ENCODE peak calls at places on chromosome 13, in seven cellular contexts. A is RWPE2; J is upper lobe of right lung; C is right lobe of liver; E is body of pancreas; Y is CD8-positive, alpha-beta T cell; T is HCT116. N is an unnamed sample. For H3K9me3, the result is how much of the 10 kb centered on the place peaks cover.

GRCh38 chr13:113448885-113449692 is 4.2 kb downstream of the ADPRHL1 start:
- ATAC-seq in A (peak), J (peak), C (peak), E (peak), Y (peak), T (peak), N (peak)

GRCh38 chr13:102912599-102912998 is 66.8 kb downstream of the ERCC5 start:
- ATAC-seq in A (no peak), J (no peak), C (peak), E (no peak), Y (no peak), T (no peak), N (no peak)

GRCh38 chr13:34638897-34639296 is 303.2 kb upstream of the NBEA start:
- ATAC-seq in A (no peak), J (no peak), C (no peak), E (no peak), Y (no peak), T (no peak), N (no peak)

GRCh38 chr13:88726075-88726474 is 1054.9 kb downstream of the SLITRK5 start:
- ATAC-seq in A (no peak), J (no peak), C (no peak), E (no peak), Y (no peak), T (no peak), N (no peak)

GRCh38 chr13:20188649-20189553 is 3.8 kb downstream of the GJB2 start:
- ATAC-seq in A (no peak), J (peak), C (no peak), E (no peak), Y (no peak), T (no peak), N (no peak)

GRCh38 chr13:99280166-99280565 is 22.0 kb upstream of the GPR18 start:
- ATAC-seq in A (peak), J (peak), C (no peak), E (no peak), Y (no peak), T (no peak), N (peak)

GRCh38 chr13:46606915-46607413 is 54.0 kb downstream of the LRCH1 start:
- ATAC-seq in A (no peak), J (no peak), C (no peak), E (no peak), Y (no peak), T (no peak), N (no peak)

GRCh38 chr13:51249767-51250741 is 27.9 kb downstream of the FAM124A start:
- ATAC-seq in A (no peak), J (peak), C (no peak), E (peak), Y (no peak), T (peak), N (no peak)

GRCh38 chr13:25217023-25217909 is 45.2 kb upstream of the AMER2 start:
- ATAC-seq in A (no peak), J (no peak), C (no peak), E (no peak), Y (no peak), T (no peak), N (no peak)

GRCh38 chr13:93320942-93321341 is 94.3 kb downstream of the GPC6 start:
- ATAC-seq in A (no peak), J (no peak), C (no peak), E (no peak), Y (no peak), T (no peak), N (no peak)

DNA sequence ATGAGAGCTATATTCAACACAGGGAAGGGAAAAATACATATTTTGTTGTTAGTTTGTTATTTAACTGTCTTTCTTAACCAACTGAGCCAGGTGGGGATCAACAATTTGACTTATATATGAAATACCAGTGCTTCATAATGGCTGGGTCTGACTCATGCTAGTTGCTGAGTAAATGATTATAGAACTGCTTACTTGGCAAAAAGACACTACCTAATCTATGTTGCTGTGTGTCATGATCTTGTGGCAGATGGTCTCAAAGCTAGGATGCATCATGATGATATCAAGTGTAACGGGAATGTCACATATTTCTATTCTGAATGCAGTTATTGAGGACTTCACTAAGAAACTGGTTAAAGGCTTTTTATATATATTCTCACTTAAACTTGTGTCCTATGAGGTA is 727.4 kb upstream of the SLITRK1 start:
- ATAC-seq in A (no peak), J (no peak), C (no peak), E (no peak), Y (no peak), T (no peak), N (no peak)
- TF ChIP-seq CTCF in A (no peak), J (no peak), C (no peak), E (no peak), Y (no peak), T (no peak), N (no peak)

GRCh38 chr13:73440296-73440895 is 381.6 kb downstream of the KLF5 start:
- ATAC-seq in A (no peak), J (no peak), C (no peak), E (no peak), Y (no peak), T (no peak), N (no peak)
- H3K9me3 ChIP-seq in A (under half), J (under half), C (under half), E (under half), Y (under half), T (under half), N (under half)

DNA sequence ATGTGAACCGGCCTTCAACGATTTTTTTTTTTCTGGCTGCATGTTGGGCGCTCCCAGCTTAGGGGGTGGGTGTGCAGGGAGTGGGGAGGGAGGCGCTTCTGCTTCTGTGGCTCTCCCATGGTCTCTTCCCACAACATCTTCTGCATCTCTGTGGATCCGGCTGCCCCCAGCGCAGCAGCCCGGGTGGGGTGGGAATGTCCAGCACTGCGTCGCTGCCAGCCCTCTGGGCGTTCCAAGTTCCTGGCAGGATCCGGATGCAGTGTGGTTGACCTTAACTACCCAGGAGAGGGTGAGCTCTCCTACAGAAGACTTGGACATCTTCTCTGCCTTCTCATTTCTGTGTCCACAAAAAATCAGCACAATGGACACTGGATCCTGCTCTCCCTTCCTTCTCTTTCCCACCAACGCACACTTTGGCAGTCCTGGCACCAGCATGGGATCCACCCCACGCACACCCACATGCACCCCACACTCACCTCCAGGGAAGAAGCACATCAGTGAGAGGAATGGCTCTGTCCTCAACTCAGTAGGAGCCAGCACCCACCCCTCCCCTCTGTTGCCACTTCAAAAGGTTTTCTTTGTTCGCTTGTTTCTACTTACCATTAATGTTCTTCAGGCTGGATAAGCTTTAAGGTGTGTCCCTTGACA is 177.3 kb downstream of the COL4A1 start:
- ATAC-seq in A (no peak), J (no peak), C (no peak), E (no peak), Y (no peak), T (no peak), N (no peak)
- H3K27ac ChIP-seq in A (no peak), J (no peak), C (no peak), E (no peak), Y (no peak), T (no peak), N (no peak)

DNA sequence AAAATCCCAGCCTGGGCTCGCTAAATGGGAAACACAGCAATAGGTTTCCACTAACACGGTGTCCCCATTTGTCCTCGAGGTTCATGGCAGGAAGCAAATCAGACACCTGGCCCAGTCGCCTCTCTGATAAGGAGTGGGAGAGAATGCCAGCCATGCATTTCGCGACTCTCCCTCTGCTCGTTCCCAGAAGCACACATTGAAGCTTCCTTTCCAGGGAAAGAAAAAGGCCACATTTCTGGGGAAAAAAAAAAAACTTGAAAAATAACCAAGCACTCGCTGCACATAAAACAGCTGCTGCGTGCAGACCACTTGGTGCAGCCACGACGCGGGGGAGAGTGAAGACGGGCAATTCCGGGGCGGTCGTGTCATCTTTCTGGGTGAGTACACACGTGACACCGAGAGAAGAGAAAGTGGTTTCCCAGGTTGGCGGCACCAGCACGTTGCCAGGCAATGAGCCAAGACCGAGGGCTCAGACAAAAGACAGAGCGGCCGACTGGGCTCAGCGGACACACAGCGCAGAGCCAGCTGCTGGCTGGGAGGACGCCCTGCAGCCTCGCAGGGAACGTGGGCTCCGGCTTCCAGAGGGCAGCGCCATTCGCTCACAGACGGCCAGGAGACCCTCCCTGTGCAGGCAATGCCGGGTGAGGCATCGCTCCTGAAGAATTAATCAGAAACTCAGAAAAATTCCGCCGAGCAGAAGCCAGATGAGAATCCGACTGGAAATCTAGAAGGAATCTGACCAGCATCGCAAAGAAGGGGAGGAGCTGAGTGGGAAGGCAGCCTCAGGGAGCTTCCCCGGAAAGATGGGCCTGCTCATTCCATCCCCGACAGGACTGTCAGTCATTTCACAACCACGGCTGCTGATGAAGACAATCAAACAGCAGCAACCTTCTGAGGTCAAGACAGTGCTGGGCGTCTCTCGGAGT is 83.2 kb upstream of the IRS2 start:
- ATAC-seq in A (no peak), J (peak), C (peak), E (peak), Y (no peak), T (no peak), N (peak)
- TF ChIP-seq CTCF in A (peak), J (peak), C (peak), E (peak), Y (no peak), T (no peak), N (no peak)

GRCh38 chr13:62142048-62142447 is 726.4 kb upstream of the PCDH20 start:
- ATAC-seq in A (no peak), J (no peak), C (no peak), E (no peak), Y (no peak), T (no peak), N (no peak)
- H3K9me3 ChIP-seq in A (under half), J (under half), C (under half), E (under half), Y (under half), T (under half), N (under half)

DNA sequence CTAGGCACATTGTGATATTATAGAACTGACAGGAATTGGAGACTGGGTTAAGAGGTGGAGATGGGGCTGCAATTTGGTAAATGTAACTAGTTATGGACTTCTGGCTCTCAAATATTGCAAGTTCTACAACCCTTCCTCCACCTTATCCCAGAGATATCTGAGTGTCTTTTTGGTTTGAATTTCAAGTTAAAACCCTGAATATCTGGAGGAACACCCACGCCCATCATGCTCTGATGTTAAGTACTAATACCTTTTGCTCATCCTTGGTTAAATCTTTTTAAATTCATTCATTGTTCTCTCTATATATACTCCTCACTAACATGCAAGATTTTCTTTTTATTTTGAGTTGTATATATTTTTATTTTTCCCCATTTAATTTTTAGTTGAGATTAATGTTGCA is 28.9 kb downstream of the ITGBL1 start:
- ATAC-seq in A (no peak), J (no peak), C (no peak), E (no peak), Y (no peak), T (no peak), N (no peak)
- H3K27ac ChIP-seq in A (no peak), J (no peak), C (no peak), E (no peak), Y (no peak), T (no peak), N (no peak)

GRCh38 chr13:61954092-61954491 is 538.4 kb upstream of the PCDH20 start:
- ATAC-seq in A (no peak), J (no peak), C (peak), E (no peak), Y (no peak), T (peak), N (no peak)
- TF ChIP-seq CTCF in A (peak), J (peak), C (peak), E (peak), Y (no peak), T (peak), N (peak)